ENCODE peak calls at places on chromosome 10, in five cellular contexts. One of them, this sample, is unnamed.

GRCh38 chr10:89001024-89001423 is 10.4 kb downstream of the FAS start:
- DNase-seq in HCT116: no peak
- DNase-seq in kidney: no peak
- DNase-seq in gastrocnemius medialis: no peak
- DNase-seq in uterus: no peak
- DNase-seq in this sample: peak; percentile 27

GRCh38 chr10:15223174-15223573 is 54.7 kb upstream of the NMT2 start:
- DNase-seq in HCT116: no peak
- DNase-seq in kidney: no peak
- DNase-seq in gastrocnemius medialis: no peak
- DNase-seq in uterus: no peak
- DNase-seq in this sample: no peak

GRCh38 chr10:122850705-122851640 is 5.3 kb upstream of the CUZD1 start:
- DNase-seq in gastrocnemius medialis: no peak
- DNase-seq in uterus: no peak
- DNase-seq in kidney: no peak
- DNase-seq in HCT116: no peak
- DNase-seq in this sample: no peak

GRCh38 chr10:79410315-79411094 is 34.9 kb downstream of the ZCCHC24 start:
- DNase-seq in gastrocnemius medialis: peak; percentile 15
- DNase-seq in kidney: peak; percentile 48
- DNase-seq in uterus: peak; percentile 49
- DNase-seq in HCT116: no peak
- DNase-seq in this sample: no peak

GRCh38 chr10:115604627-115605026 is 511.5 kb downstream of the ATRNL1 start:
- DNase-seq in gastrocnemius medialis: no peak
- DNase-seq in uterus: no peak
- DNase-seq in kidney: no peak
- DNase-seq in HCT116: no peak
- DNase-seq in this sample: no peak

GRCh38 chr10:90614631-90615030 is 243.2 kb downstream of the HTR7 start:
- DNase-seq in kidney: no peak
- DNase-seq in uterus: no peak
- DNase-seq in HCT116: no peak
- DNase-seq in gastrocnemius medialis: no peak
- DNase-seq in this sample: no peak

GRCh38 chr10:79361721-79362397 is 14.6 kb downstream of the PPIF start:
- DNase-seq in uterus: no peak
- DNase-seq in HCT116: no peak
- DNase-seq in kidney: no peak
- DNase-seq in gastrocnemius medialis: no peak
- DNase-seq in this sample: no peak

GRCh38 chr10:126686732-126687693 is 16.5 kb upstream of the C10orf90 start:
- DNase-seq in HCT116: no peak
- DNase-seq in gastrocnemius medialis: no peak
- DNase-seq in kidney: no peak
- DNase-seq in uterus: no peak
- DNase-seq in this sample: no peak

GRCh38 chr10:110725809-110726641 is 81.9 kb downstream of the RBM20 start:
- DNase-seq in gastrocnemius medialis: peak; percentile 96
- DNase-seq in kidney: no peak
- DNase-seq in HCT116: no peak
- DNase-seq in uterus: no peak
- DNase-seq in this sample: no peak

GRCh38 chr10:34739915-34740314 is 75.2 kb downstream of the PARD3 start:
- DNase-seq in gastrocnemius medialis: peak; percentile 86
- DNase-seq in kidney: peak; percentile 78
- DNase-seq in HCT116: no peak
- DNase-seq in uterus: peak; percentile 69
- DNase-seq in this sample: no peak

GRCh38 chr10:30373596-30374327 is 24.7 kb upstream of the MTPAP start:
- DNase-seq in kidney: no peak
- DNase-seq in gastrocnemius medialis: no peak
- DNase-seq in HCT116: no peak
- DNase-seq in uterus: no peak
- DNase-seq in this sample: no peak

GRCh38 chr10:26859241-26860025 is 1.3 kb downstream of the ABI1 start:
- DNase-seq in gastrocnemius medialis: no peak
- DNase-seq in uterus: no peak
- DNase-seq in kidney: no peak
- DNase-seq in HCT116: no peak
- DNase-seq in this sample: no peak

GRCh38 chr10:42972946-42973345 is 103.9 kb upstream of the RET start:
- DNase-seq in HCT116: no peak
- DNase-seq in uterus: no peak
- DNase-seq in kidney: no peak
- DNase-seq in gastrocnemius medialis: no peak
- DNase-seq in this sample: no peak

GRCh38 chr10:79492839-79493238 is 19.5 kb upstream of the EIF5AL1 start:
- DNase-seq in uterus: no peak
- DNase-seq in HCT116: no peak
- DNase-seq in gastrocnemius medialis: peak; percentile 67
- DNase-seq in kidney: no peak
- DNase-seq in this sample: no peak

GRCh38 chr10:21912583-21912982 is 90.9 kb downstream of the DNAJC1 start:
- DNase-seq in gastrocnemius medialis: no peak
- DNase-seq in HCT116: no peak
- DNase-seq in uterus: no peak
- DNase-seq in kidney: no peak
- DNase-seq in this sample: no peak

GRCh38 chr10:29063806-29064644 is 224.8 kb upstream of the LYZL1 start:
- DNase-seq in uterus: no peak
- DNase-seq in gastrocnemius medialis: no peak
- DNase-seq in kidney: no peak
- DNase-seq in HCT116: no peak
- DNase-seq in this sample: no peak

GRCh38 chr10:24238527-24239247 is 29.7 kb downstream of the KIAA1217 start:
- DNase-seq in kidney: no peak
- DNase-seq in gastrocnemius medialis: no peak
- DNase-seq in HCT116: no peak
- DNase-seq in uterus: no peak
- DNase-seq in this sample: no peak

GRCh38 chr10:97427571-97428179 is 1.7 kb downstream of the PGAM1 start:
- DNase-seq in kidney: no peak
- DNase-seq in HCT116: no peak
- DNase-seq in uterus: no peak
- DNase-seq in gastrocnemius medialis: no peak
- DNase-seq in this sample: no peak

GRCh38 chr10:28180654-28181053 is 122.2 kb downstream of the MPP7 start:
- DNase-seq in HCT116: peak; percentile 69
- DNase-seq in kidney: no peak
- DNase-seq in uterus: no peak
- DNase-seq in gastrocnemius medialis: no peak
- DNase-seq in this sample: no peak

GRCh38 chr10:27470890-27471289 is 33.2 kb upstream of the RAB18 start:
- DNase-seq in HCT116: no peak
- DNase-seq in gastrocnemius medialis: no peak
- DNase-seq in uterus: no peak
- DNase-seq in kidney: no peak
- DNase-seq in this sample: no peak

GRCh38 chr10:48940372-48940771 is 732 bp upstream of the LRRC18 start:
- DNase-seq in HCT116: no peak
- DNase-seq in kidney: no peak
- DNase-seq in uterus: no peak
- DNase-seq in gastrocnemius medialis: no peak
- DNase-seq in this sample: no peak

GRCh38 chr10:103645141-103646054 is 151.9 kb downstream of the NEURL1 start:
- DNase-seq in HCT116: no peak
- DNase-seq in uterus: peak; percentile 87
- DNase-seq in kidney: peak; percentile 88
- DNase-seq in gastrocnemius medialis: peak; percentile 71
- DNase-seq in this sample: no peak

GRCh38 chr10:35339946-35340345 is 3.6 kb downstream of the CCNY start:
- DNase-seq in uterus: no peak
- DNase-seq in gastrocnemius medialis: no peak
- DNase-seq in kidney: no peak
- DNase-seq in HCT116: no peak
- DNase-seq in this sample: no peak

GRCh38 chr10:102462512-102463054 is 11.2 kb upstream of the C10orf95 start:
- DNase-seq in gastrocnemius medialis: no peak
- DNase-seq in kidney: no peak
- DNase-seq in HCT116: no peak
- DNase-seq in uterus: no peak
- DNase-seq in this sample: no peak

GRCh38 chr10:12193193-12193592 is 2.5 kb downstream of the NUDT5 start:
- DNase-seq in kidney: no peak
- DNase-seq in uterus: no peak
- DNase-seq in HCT116: no peak
- DNase-seq in gastrocnemius medialis: no peak
- DNase-seq in this sample: no peak

GRCh38 chr10:54947605-54948004 is 146.6 kb upstream of the PCDH15 start:
- DNase-seq in gastrocnemius medialis: no peak
- DNase-seq in uterus: no peak
- DNase-seq in kidney: no peak
- DNase-seq in HCT116: no peak
- DNase-seq in this sample: no peak

DNA sequence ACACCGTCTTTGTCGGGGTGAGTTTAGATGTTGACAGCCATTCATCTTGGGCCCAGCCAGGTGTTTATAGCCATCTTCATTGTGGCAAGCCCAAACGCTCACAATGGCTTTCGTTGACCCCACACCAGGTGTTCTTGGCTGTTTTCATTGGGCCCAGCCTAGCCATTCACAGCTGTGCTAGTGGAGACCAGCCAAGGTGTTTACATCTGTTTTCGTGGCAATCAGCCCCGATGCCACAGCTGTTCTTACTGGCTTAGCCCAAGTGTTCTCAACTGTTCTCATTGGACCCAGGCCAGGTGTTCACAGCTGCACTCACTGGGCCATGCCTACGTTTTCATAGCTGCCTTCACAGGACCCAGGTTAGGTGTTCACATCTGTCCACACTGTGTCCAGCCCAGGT is 7.7 kb downstream of the FRG2B start:
- DNase-seq in HCT116: no peak
- DNase-seq in gastrocnemius medialis: no peak
- DNase-seq in uterus: no peak
- DNase-seq in kidney: no peak
- DNase-seq in this sample: no peak
- H3K4me1 ChIP-seq in HCT116: no peaks in the 10 kb centered on the region
- H3K4me1 ChIP-seq in gastrocnemius medialis: no peaks in the 10 kb centered on the region
- H3K4me1 ChIP-seq in uterus: no peaks in the 10 kb centered on the region
- H3K4me1 ChIP-seq in kidney: no peaks in the 10 kb centered on the region
- H3K4me1 ChIP-seq in this sample: no peaks in the 10 kb centered on the region

GRCh38 chr10:95275726-95276366 is 15.0 kb downstream of the PDLIM1 start:
- DNase-seq in kidney: no peak
- DNase-seq in HCT116: no peak
- DNase-seq in uterus: no peak
- DNase-seq in gastrocnemius medialis: no peak
- DNase-seq in this sample: no peak
- H3K4me3 ChIP-seq in kidney: no peak overlapping the region
- H3K4me3 ChIP-seq in HCT116: no peak overlapping the region
- H3K4me3 ChIP-seq in uterus: no peak overlapping the region
- H3K4me3 ChIP-seq in gastrocnemius medialis: peak overlapping the region; percentile 52
- H3K4me3 ChIP-seq in this sample: no peak overlapping the region

GRCh38 chr10:51366044-51366443 is 291.8 kb downstream of the PRKG1 start:
- DNase-seq in gastrocnemius medialis: no peak
- DNase-seq in uterus: peak; percentile 26
- DNase-seq in kidney: no peak
- DNase-seq in HCT116: no peak
- DNase-seq in this sample: no peak

GRCh38 chr10:51371725-51372124 is 297.4 kb downstream of the PRKG1 start:
- DNase-seq in kidney: no peak
- DNase-seq in gastrocnemius medialis: no peak
- DNase-seq in uterus: no peak
- DNase-seq in HCT116: no peak
- DNase-seq in this sample: no peak

GRCh38 chr10:51369903-51370302 is 295.6 kb downstream of the PRKG1 start:
- DNase-seq in HCT116: no peak
- DNase-seq in kidney: no peak
- DNase-seq in gastrocnemius medialis: no peak
- DNase-seq in uterus: no peak
- DNase-seq in this sample: no peak

GRCh38 chr10:51367120-51367519 is 292.8 kb downstream of the PRKG1 start:
- DNase-seq in HCT116: no peak
- DNase-seq in uterus: no peak
- DNase-seq in kidney: no peak
- DNase-seq in gastrocnemius medialis: no peak
- DNase-seq in this sample: no peak

GRCh38 chr10:51368943-51369342 is 294.7 kb downstream of the PRKG1 start:
- DNase-seq in uterus: no peak
- DNase-seq in kidney: no peak
- DNase-seq in gastrocnemius medialis: no peak
- DNase-seq in HCT116: no peak
- DNase-seq in this sample: no peak
- TF ChIP-seq CTCF in uterus: no peak
- TF ChIP-seq CTCF in kidney: no peak
- TF ChIP-seq CTCF in gastrocnemius medialis: no peak
- TF ChIP-seq CTCF in HCT116: peak; percentile 72
- TF ChIP-seq CTCF in this sample: no peak

GRCh38 chr10:116766241-116767198 is 24.2 kb upstream of the HSPA12A start:
- DNase-seq in gastrocnemius medialis: no peak
- DNase-seq in kidney: no peak
- DNase-seq in uterus: no peak
- DNase-seq in HCT116: no peak
- DNase-seq in this sample: no peak

GRCh38 chr10:116764979-116765378 is 22.6 kb upstream of the HSPA12A start:
- DNase-seq in gastrocnemius medialis: no peak
- DNase-seq in uterus: no peak
- DNase-seq in HCT116: no peak
- DNase-seq in kidney: no peak
- DNase-seq in this sample: no peak

GRCh38 chr10:116763440-116763839 is 21.1 kb upstream of the HSPA12A start:
- DNase-seq in kidney: no peak
- DNase-seq in uterus: no peak
- DNase-seq in gastrocnemius medialis: no peak
- DNase-seq in HCT116: no peak
- DNase-seq in this sample: no peak

GRCh38 chr10:116767235-116767634 is 24.9 kb upstream of the HSPA12A start:
- DNase-seq in uterus: peak; percentile 37
- DNase-seq in gastrocnemius medialis: no peak
- DNase-seq in kidney: peak; percentile 88
- DNase-seq in HCT116: no peak
- DNase-seq in this sample: no peak

DNA sequence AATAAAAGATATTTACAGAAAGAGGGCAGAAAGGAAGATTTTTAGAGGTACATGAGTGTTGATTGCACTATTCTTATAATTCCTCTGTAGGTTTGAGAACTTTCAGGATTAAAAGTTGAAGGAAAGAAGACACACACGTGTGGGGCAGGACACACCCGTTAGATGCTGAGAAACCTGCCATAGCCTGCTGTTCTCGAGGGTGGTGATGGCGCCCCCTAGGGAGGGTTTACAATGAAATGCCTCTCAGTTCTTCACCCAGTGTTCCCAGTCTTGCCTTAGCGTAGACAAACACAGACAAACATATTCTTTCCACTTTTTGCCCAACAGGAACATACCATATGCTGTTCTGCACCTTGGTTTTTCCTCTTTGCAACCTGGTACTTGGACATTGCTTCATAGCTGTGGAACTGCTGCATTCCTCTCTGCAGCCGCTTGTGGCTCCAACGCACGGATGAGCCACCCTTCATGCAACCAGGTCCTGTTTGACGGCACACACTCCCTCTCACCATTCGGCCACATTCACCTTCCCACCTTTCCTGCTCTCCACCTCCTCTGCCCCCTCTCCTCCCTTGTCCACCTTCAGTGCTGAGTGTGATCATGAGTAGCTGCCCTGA is 23.3 kb upstream of the HSPA12A start:
- DNase-seq in uterus: no peak
- DNase-seq in kidney: no peak
- DNase-seq in gastrocnemius medialis: no peak
- DNase-seq in HCT116: peak; percentile 66
- DNase-seq in this sample: no peak
- H3K4me1 ChIP-seq in uterus: no peaks in the 10 kb centered on the region
- H3K4me1 ChIP-seq in kidney: peaks cover 20% of the 10 kb centered on the region
- H3K4me1 ChIP-seq in gastrocnemius medialis: no peaks in the 10 kb centered on the region
- H3K4me1 ChIP-seq in HCT116: no peaks in the 10 kb centered on the region
- H3K4me1 ChIP-seq in this sample: no peaks in the 10 kb centered on the region